ENCODE peak calls at places on chromosomes 4 and X, in seven cellular contexts. E is uterus, W is AG10803, V is SK-N-SH, Z is AG04449, U is neural progenitor cell, M is heart right ventricle. N is an unnamed sample.

GRCh38 chrX:34404386-34405070 is 252.6 kb downstream of the TMEM47 start:
- DNase-seq in E (peak), W (no peak), V (no peak), Z (no peak), U (no peak), M (no peak), N (no peak)

GRCh38 chr4:56671860-56672259 is 9.2 kb downstream of the HOPX start:
- DNase-seq in E (no peak), W (no peak), V (no peak), Z (no peak), U (no peak), M (no peak), N (peak)

GRCh38 chr4:10715696-10716095 is 31.1 kb upstream of the CLNK start:
- DNase-seq in E (no peak), W (peak), V (no peak), Z (no peak), U (peak), M (no peak), N (no peak)

GRCh38 chr4:82555279-82555678 is 6.5 kb downstream of the TMEM150C start:
- DNase-seq in E (no peak), W (no peak), V (peak), Z (no peak), U (peak), M (no peak), N (no peak)

GRCh38 chrX:68589372-68589753 is 58.1 kb upstream of the STARD8 start:
- DNase-seq in E (no peak), W (no peak), V (no peak), Z (no peak), U (no peak), M (no peak), N (no peak)

GRCh38 chrX:10173331-10173900 is 16.6 kb downstream of the CLCN4 start:
- DNase-seq in E (peak), W (peak), V (no peak), Z (no peak), U (peak), M (peak), N (peak)

GRCh38 chrX:48996969-48997368 is 5.1 kb downstream of the GRIPAP1 start:
- DNase-seq in E (no peak), W (no peak), V (no peak), Z (no peak), U (peak), M (no peak), N (no peak)

GRCh38 chrX:108601276-108601675 is 135.1 kb downstream of the IRS4 start:
- DNase-seq in E (no peak), W (no peak), V (no peak), Z (no peak), U (no peak), M (no peak), N (no peak)

GRCh38 chr4:31236635-31237173 is 516.5 kb downstream of the PCDH7 start:
- DNase-seq in E (no peak), W (no peak), V (no peak), Z (no peak), U (no peak), M (no peak), N (no peak)

GRCh38 chr4:105765690-105766407 is 57.3 kb downstream of the GSTCD start:
- DNase-seq in E (no peak), W (peak), V (no peak), Z (peak), U (no peak), M (peak), N (peak)

GRCh38 chr4:72006576-72006975 is 25.2 kb upstream of the NPFFR2 start:
- DNase-seq in E (no peak), W (peak), V (no peak), Z (no peak), U (no peak), M (no peak), N (peak)

GRCh38 chrX:107482046-107482445 is 32.6 kb downstream of the FRMPD3 start:
- DNase-seq in E (no peak), W (no peak), V (no peak), Z (no peak), U (no peak), M (no peak), N (no peak)

GRCh38 chr4:83128235-83128929 is 13.9 kb upstream of the PLAC8 start:
- DNase-seq in E (no peak), W (peak), V (no peak), Z (peak), U (no peak), M (no peak), N (peak)

GRCh38 chr4:128979934-128980333 is 113.4 kb downstream of the SCLT1 start:
- DNase-seq in E (no peak), W (peak), V (peak), Z (peak), U (no peak), M (no peak), N (peak)

GRCh38 chr4:150415213-150415612 is 166.7 kb upstream of the MAB21L2 start:
- DNase-seq in E (no peak), W (no peak), V (no peak), Z (no peak), U (no peak), M (no peak), N (no peak)

GRCh38 chrX:74343970-74344622 is 40.1 kb downstream of the ZCCHC13 start:
- DNase-seq in E (no peak), W (peak), V (peak), Z (peak), U (peak), M (peak), N (peak)

GRCh38 chr4:168805341-168805740 is 204.7 kb downstream of the CBR4 start:
- DNase-seq in E (no peak), W (no peak), V (no peak), Z (no peak), U (no peak), M (no peak), N (peak)

GRCh38 chr4:163166041-163166579 is 580 bp downstream of the NAF1 start:
- DNase-seq in E (peak), W (peak), V (peak), Z (no peak), U (peak), M (peak), N (peak)

GRCh38 chr4:38381788-38382187 is 282.2 kb upstream of the KLF3 start:
- DNase-seq in E (peak), W (peak), V (peak), Z (no peak), U (no peak), M (no peak), N (no peak)

GRCh38 chrX:43557792-43558191 is 98.3 kb upstream of the MAOA start:
- DNase-seq in E (peak), W (peak), V (peak), Z (no peak), U (peak), M (peak), N (peak)

GRCh38 chr4:80540785-80541469 is 205.4 kb downstream of the CFAP299 start:
- DNase-seq in E (no peak), W (peak), V (no peak), Z (no peak), U (no peak), M (no peak), N (peak)

GRCh38 chr4:25146076-25146475 is 14.2 kb downstream of the SEPSECS start:
- DNase-seq in E (no peak), W (no peak), V (no peak), Z (no peak), U (no peak), M (no peak), N (no peak)

GRCh38 chr4:44194365-44194764 is 254.2 kb downstream of the KCTD8 start:
- DNase-seq in E (no peak), W (no peak), V (no peak), Z (no peak), U (no peak), M (no peak), N (peak)

GRCh38 chrX:49242545-49243066 is 7.3 kb downstream of the CCDC22 start:
- DNase-seq in E (no peak), W (no peak), V (no peak), Z (no peak), U (no peak), M (no peak), N (no peak)

GRCh38 chrX:123422875-123423274 is 238.8 kb downstream of the GRIA3 start:
- DNase-seq in E (no peak), W (peak), V (peak), Z (no peak), U (peak), M (peak), N (peak)

GRCh38 chrX:110125435-110125834 is 122.5 kb downstream of the TMEM164 start:
- DNase-seq in E (no peak), W (no peak), V (peak), Z (no peak), U (peak), M (no peak), N (no peak)

GRCh38 chr4:141524116-141524515 is 112.3 kb upstream of the IL15 start:
- DNase-seq in E (no peak), W (peak), V (no peak), Z (no peak), U (no peak), M (no peak), N (peak)

GRCh38 chr4:26024079-26024478 is 110.1 kb downstream of the SMIM20 start:
- DNase-seq in E (no peak), W (no peak), V (no peak), Z (no peak), U (no peak), M (no peak), N (no peak)

GRCh38 chr4:108008721-108009120 is 19.0 kb downstream of the HADH start:
- DNase-seq in E (no peak), W (peak), V (no peak), Z (peak), U (no peak), M (no peak), N (peak)

GRCh38 chrX:50971390-50971789 is 60.9 kb downstream of the BMP15 start:
- DNase-seq in E (no peak), W (peak), V (no peak), Z (no peak), U (no peak), M (no peak), N (no peak)

DNA sequence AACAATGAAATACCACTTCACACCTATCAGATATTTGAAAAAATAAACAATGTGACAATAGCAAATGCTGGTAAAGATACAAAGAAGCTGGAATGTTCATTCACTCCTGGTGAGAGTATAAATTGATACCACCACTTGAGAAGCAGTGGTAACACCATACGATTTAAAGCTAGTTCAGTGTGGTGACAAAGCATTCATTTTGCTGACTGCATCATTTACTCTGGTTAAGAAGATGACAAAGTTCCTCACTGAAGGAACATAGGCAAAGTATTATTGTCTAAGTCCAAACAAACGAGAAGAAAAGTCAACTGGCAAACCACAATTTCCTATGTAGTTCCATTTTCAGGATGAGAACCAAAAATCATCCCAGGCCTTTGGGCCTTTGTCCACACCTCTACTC is 102.5 kb downstream of the GEMIN8 start:
- DNase-seq in E (no peak), W (no peak), V (no peak), Z (no peak), U (no peak), M (no peak), N (no peak)
- TF ChIP-seq CTCF in E (no peak), W (no peak), V (no peak), Z (no peak), U (no peak), M (no peak), N (no peak)

DNA sequence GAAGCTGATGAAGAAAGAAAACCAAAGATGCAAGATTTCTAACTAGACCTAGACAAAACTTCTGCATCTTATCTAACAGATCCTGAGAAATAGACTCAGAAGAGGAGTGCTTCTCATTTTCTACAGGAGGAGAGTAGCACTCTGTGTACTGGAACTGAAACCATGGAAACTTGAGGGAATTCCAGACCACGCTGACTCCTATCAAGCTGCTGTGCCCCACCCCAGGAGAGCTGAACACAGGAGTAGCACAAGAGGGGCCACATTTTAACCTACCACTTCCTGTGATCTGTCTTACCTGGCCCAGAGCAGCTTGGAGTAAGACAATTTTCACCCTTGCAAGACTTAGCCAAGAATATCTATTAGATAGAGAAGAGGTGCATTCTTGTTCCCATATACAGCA is 248.9 kb downstream of the SCFD2 start:
- DNase-seq in E (peak), W (peak), V (no peak), Z (no peak), U (no peak), M (no peak), N (peak)
- H3K4me3 ChIP-seq in E (no peak), W (no peak), V (no peak), Z (no peak), U (no peak), M (no peak), N (no peak)

DNA sequence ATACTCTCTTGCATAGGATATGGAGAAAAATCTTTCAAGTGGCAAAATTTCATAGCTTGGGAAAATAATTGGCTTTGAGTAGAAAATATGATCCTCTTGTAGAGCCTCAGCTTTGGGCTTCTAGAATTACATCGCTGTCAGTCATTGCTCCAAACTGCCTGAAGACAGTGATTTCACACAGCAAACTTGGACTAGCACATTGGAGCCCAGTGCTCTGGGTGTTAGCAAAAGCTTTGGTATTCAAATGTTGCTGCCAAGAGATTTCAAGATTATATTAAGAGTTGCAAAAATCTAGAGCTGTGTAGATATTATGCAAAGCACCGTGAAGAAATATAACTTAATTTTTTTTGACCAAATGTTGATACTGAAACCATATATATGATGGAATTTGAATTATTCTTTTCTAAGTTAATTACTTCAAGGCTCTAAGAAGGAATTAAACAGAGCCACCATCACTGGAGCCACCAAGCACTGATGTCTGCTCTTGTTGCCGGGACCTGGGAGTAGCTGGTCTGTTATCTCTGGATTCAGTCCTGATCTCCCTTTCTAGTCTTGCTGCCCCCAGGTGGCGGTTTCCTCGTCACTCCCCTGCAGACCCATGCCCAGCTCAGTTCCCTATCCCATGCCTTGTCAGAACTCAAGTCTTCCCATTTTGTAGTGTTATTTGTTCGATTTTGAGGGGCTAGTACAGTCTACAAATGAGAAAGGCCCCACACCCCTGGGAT is 260.7 kb upstream of the SFRP2 start:
- DNase-seq in E (peak), W (peak), V (peak), Z (peak), U (peak), M (no peak), N (peak)
- TF ChIP-seq CTCF in E (no peak), W (peak), V (peak), Z (no peak), U (peak), M (no peak), N (peak)

GRCh38 chr4:5280845-5281244 is 229.6 kb downstream of the STK32B start:
- DNase-seq in E (no peak), W (no peak), V (no peak), Z (no peak), U (no peak), M (no peak), N (no peak)
- H3K4me3 ChIP-seq in E (no peak), W (no peak), V (no peak), Z (no peak), U (no peak), M (no peak), N (no peak)

DNA sequence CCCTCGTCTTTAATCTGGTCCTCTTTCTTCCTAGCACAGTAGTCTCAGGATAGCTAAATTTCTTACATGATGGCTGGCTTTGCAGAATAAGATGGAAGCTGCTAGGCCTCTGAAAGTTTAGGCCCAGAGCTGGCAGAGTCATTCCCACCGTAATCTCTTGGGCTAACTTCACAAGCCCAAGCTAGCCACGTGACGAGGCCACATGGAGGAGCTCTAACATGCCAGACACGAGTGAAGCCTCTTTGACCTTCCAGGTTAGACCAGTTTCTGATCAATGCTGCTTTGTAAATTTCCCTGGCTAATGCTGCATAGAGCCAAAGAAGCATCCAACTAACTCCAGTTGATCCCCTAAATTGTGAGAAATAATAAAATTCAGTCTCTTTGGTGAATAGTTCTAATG is 9.5 kb upstream of the CENPE start:
- DNase-seq in E (no peak), W (no peak), V (no peak), Z (no peak), U (peak), M (no peak), N (no peak)
- TF ChIP-seq CTCF in E (no peak), W (no peak), V (peak), Z (no peak), U (peak), M (no peak), N (no peak)

DNA sequence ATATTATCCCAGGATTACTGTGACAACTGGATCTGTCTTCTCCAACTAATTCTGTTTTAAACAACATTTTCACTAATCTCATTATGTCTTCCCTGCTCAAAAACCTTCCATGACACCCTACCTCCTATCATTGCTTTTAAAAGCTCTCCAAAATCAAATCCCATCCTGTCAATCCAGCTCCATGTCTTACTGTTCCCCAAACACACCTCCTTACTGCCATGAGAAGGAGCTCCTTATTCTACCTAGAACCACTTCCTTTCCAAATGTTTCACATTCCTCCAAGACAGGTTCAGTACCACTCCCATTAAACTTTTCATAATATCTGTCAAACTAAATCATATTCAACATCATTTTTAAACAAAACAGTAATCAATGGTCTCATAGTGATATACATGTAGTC is 66.9 kb upstream of the WDR17 start:
- DNase-seq in E (no peak), W (no peak), V (no peak), Z (no peak), U (peak), M (no peak), N (no peak)
- H3K4me3 ChIP-seq in E (no peak), W (no peak), V (no peak), Z (no peak), U (no peak), M (no peak), N (no peak)